ENCODE peak calls at places on chromosome 1, in five cellular contexts. Y, G, A, S and E are unnamed samples.

GRCh38 chr1:211495584-211495983 is 3.6 kb upstream of the RD3 start:
- DNase-seq in Y (no peak), G (no peak), A (no peak), S (no peak), E (no peak)

GRCh38 chr1:43858324-43858723 is 75.3 kb upstream of the ARTN start:
- DNase-seq in Y (no peak), G (no peak), A (no peak), S (peak; percentile 91), E (no peak)

GRCh38 chr1:27605796-27606707 is 2.1 kb upstream of the AHDC1 start:
- DNase-seq in Y (peak; percentile 64), G (peak; percentile 86), A (peak; percentile 61), S (peak; percentile 52), E (peak; percentile 79)

GRCh38 chr1:210129759-210130158 is 102.8 kb upstream of the SERTAD4 start:
- DNase-seq in Y (no peak), G (no peak), A (no peak), S (no peak), E (no peak)

GRCh38 chr1:116167625-116168276 is 56.6 kb downstream of the MAB21L3 start:
- DNase-seq in Y (peak; percentile 34), G (no peak), A (no peak), S (peak; percentile 5), E (no peak)

GRCh38 chr1:15426492-15427279 is 11.6 kb upstream of the CTRC start:
- DNase-seq in Y (no peak), G (no peak), A (no peak), S (peak; percentile 7), E (no peak)

GRCh38 chr1:41045740-41046139 is 24.2 kb upstream of the SLFNL1 start:
- DNase-seq in Y (no peak), G (no peak), A (no peak), S (no peak), E (no peak)

GRCh38 chr1:88800382-88801051 is 90.8 kb downstream of the GTF2B start:
- DNase-seq in Y (no peak), G (peak; percentile 70), A (peak; percentile 10), S (no peak), E (peak; percentile 33)

GRCh38 chr1:25572708-25573590 is 29.5 kb downstream of the LDLRAP1 start:
- DNase-seq in Y (peak; percentile 86), G (peak; percentile 66), A (peak; percentile 48), S (peak; percentile 6), E (peak; percentile 72)

GRCh38 chr1:201848230-201848629 is 19.3 kb downstream of the IPO9 start:
- DNase-seq in Y (no peak), G (no peak), A (no peak), S (no peak), E (no peak)

GRCh38 chr1:214544791-214545190 is 6.6 kb downstream of the PTPN14 start:
- DNase-seq in Y (no peak), G (no peak), A (no peak), S (no peak), E (no peak)

GRCh38 chr1:7784492-7785071 is 491 bp downstream of the PER3 start:
- DNase-seq in Y (peak; percentile 26), G (no peak), A (no peak), S (no peak), E (no peak)

GRCh38 chr1:16183157-16183556 is 27.3 kb upstream of the EPHA2 start:
- DNase-seq in Y (no peak), G (no peak), A (no peak), S (no peak), E (no peak)

GRCh38 chr1:197485790-197486189 is 217.7 kb downstream of the CRB1 start:
- DNase-seq in Y (no peak), G (no peak), A (no peak), S (no peak), E (no peak)

GRCh38 chr1:45348966-45349677 is 8.9 kb upstream of the MUTYH start:
- DNase-seq in Y (no peak), G (no peak), A (no peak), S (no peak), E (no peak)

GRCh38 chr1:205192287-205192686 is 19.2 kb downstream of the DSTYK start:
- DNase-seq in Y (no peak), G (no peak), A (no peak), S (no peak), E (no peak)

GRCh38 chr1:101239095-101240040 is 2.5 kb downstream of the S1PR1 start:
- DNase-seq in Y (no peak), G (no peak), A (peak; percentile 59), S (no peak), E (no peak)

GRCh38 chr1:172146149-172146850 is 274.2 kb upstream of the C1orf105 start:
- DNase-seq in Y (no peak), G (no peak), A (no peak), S (no peak), E (no peak)

GRCh38 chr1:92536593-92537332 is 50.0 kb upstream of the GFI1 start:
- DNase-seq in Y (no peak), G (peak; percentile 59), A (no peak), S (peak; percentile 26), E (no peak)

GRCh38 chr1:205321109-205321958 is at the start of gene NUAK2:
- DNase-seq in Y (peak; percentile 96), G (peak; percentile 86), A (peak; percentile 83), S (peak; percentile 80), E (peak; percentile 87)